ENCODE peak calls at places on chromosomes 11 and 22, in five cellular contexts. E is cardiac muscle cell, B is brain pericyte, Y is PC-3, S is choroid plexus epithelial cell. J is an unnamed sample.

GRCh38 chr11:2378527-2379210 is 1.6 kb downstream of the CD81 start:
- DNase-seq in E (peak), B (no peak), Y (no peak), S (peak), J (no peak)

GRCh38 chr22:27050771-27051170 is 393.4 kb downstream of the MIAT start:
- DNase-seq in E (no peak), B (no peak), Y (no peak), S (no peak), J (no peak)

GRCh38 chr11:82494988-82495432 is 238.7 kb downstream of the FAM181B start:
- DNase-seq in E (no peak), B (no peak), Y (peak), S (no peak), J (peak)

GRCh38 chr11:14499178-14499559 is 442 bp downstream of the COPB1 start:
- DNase-seq in E (peak), B (no peak), Y (peak), S (peak), J (peak)

GRCh38 chr11:77202941-77203900 is 75.2 kb downstream of the MYO7A start:
- DNase-seq in E (no peak), B (no peak), Y (no peak), S (no peak), J (no peak)

GRCh38 chr22:19840059-19840458 is 14.6 kb downstream of the GNB1L start:
- DNase-seq in E (no peak), B (no peak), Y (no peak), S (no peak), J (no peak)

GRCh38 chr11:87176044-87176443 is 138.3 kb downstream of the TMEM135 start:
- DNase-seq in E (no peak), B (no peak), Y (peak), S (no peak), J (no peak)

GRCh38 chr22:39316440-39317083 is 2.9 kb downstream of the RPL3 start:
- DNase-seq in E (peak), B (peak), Y (peak), S (peak), J (peak)

GRCh38 chr11:4433852-4434251 is 15.2 kb upstream of the OR52K2 start:
- DNase-seq in E (no peak), B (no peak), Y (no peak), S (no peak), J (no peak)

GRCh38 chr22:35995772-35996171 is 32.9 kb downstream of the RBFOX2 start:
- DNase-seq in E (peak), B (peak), Y (peak), S (peak), J (no peak)

GRCh38 chr11:8091671-8092070 is 10.7 kb downstream of the TUB start:
- DNase-seq in E (no peak), B (no peak), Y (no peak), S (no peak), J (no peak)

GRCh38 chr11:35750981-35751663 is 88.5 kb downstream of the TRIM44 start:
- DNase-seq in E (no peak), B (no peak), Y (no peak), S (no peak), J (no peak)

GRCh38 chr11:40514124-40514523 is 945.3 kb downstream of the LRRC4C start:
- DNase-seq in E (no peak), B (no peak), Y (peak), S (peak), J (no peak)